ENCODE peak calls at places on chromosomes 4 and X, in ten cellular contexts. P is GM19239; D is AG04449; A is stimulated activated CD8-positive, alpha-beta memory T cell treated with anti-CD3 and anti-CD28 coated beads, Interleukin-7, amount 100 ng/mL, for 1 hour; F is Peyer's patch; O is esophagus squamous epithelium; I is body of pancreas; Y is activated CD4-positive, alpha-beta T cell treated with anti-CD3 and anti-CD28 coated beads, Interleukin-2, amount 50 U/mL, for 24 hours; N is NCI-H1436; S is choroid plexus epithelial cell. B is an unnamed sample.

GRCh38 chr4:184097240-184097619 is 120.4 kb downstream of the ENPP6 start:
- DNase-seq in O (no peak), P (peak; percentile 25), I (no peak), N (no peak), A (no peak), D (no peak), Y (no peak), S (no peak), F (peak; percentile 59), B (peak; percentile 57)

GRCh38 chr4:161160718-161161117 is 1003.1 kb downstream of the FSTL5 start:
- DNase-seq in I (no peak), N (no peak), S (no peak), Y (no peak), D (no peak), P (no peak), F (no peak), O (no peak), A (no peak), B (no peak)

GRCh38 chr4:52869196-52869595 is 7.1 kb downstream of the RASL11B start:
- DNase-seq in A (no peak), D (no peak), S (peak; percentile 28), P (no peak), N (no peak), I (no peak), Y (no peak), F (no peak), O (no peak), B (no peak)

GRCh38 chrX:17580529-17581155 is 156.7 kb upstream of the SCML1 start:
- DNase-seq in A (no peak), Y (no peak), I (no peak), F (no peak), S (peak; percentile 83), P (no peak), O (no peak), D (peak; percentile 69), N (no peak), B (no peak)

GRCh38 chr4:59127748-59128147 is 2017.6 kb upstream of the IGFBP7 start:
- DNase-seq in F (no peak), I (no peak), S (no peak), D (no peak), Y (no peak), A (no peak), N (peak; percentile 8), P (no peak), O (no peak), B (no peak)

GRCh38 chr4:58093352-58093751 is 983.2 kb upstream of the IGFBP7 start:
- DNase-seq in A (no peak), I (no peak), N (no peak), F (no peak), P (no peak), Y (no peak), D (no peak), O (no peak), S (no peak), B (no peak)

GRCh38 chrX:37926700-37927099 is 79.3 kb upstream of the DYNLT3 start:
- DNase-seq in A (no peak), P (no peak), S (peak; percentile 65), D (peak; percentile 0), N (no peak), I (no peak), O (no peak), Y (no peak), F (no peak), B (no peak)

GRCh38 chrX:130081421-130082045 is 28.8 kb downstream of the ELF4 start:
- DNase-seq in P (no peak), D (no peak), N (no peak), O (no peak), S (no peak), A (no peak), Y (no peak), I (no peak), F (no peak), B (no peak)

GRCh38 chr4:85825937-85826678 is 351.2 kb downstream of the ARHGAP24 start:
- DNase-seq in I (peak; percentile 67), A (no peak), S (peak; percentile 71), P (no peak), D (no peak), F (no peak), O (no peak), Y (no peak), N (peak; percentile 3), B (peak; percentile 67)

GRCh38 chr4:121951570-121952110 is at the start of gene TRPC3:
- DNase-seq in F (peak; percentile 54), I (peak; percentile 15), A (no peak), Y (peak; percentile 10), S (peak; percentile 16), D (no peak), P (peak; percentile 36), N (no peak), O (no peak), B (no peak)

GRCh38 chr4:154399259-154399974 is 92.2 kb downstream of the DCHS2 start:
- DNase-seq in D (no peak), O (no peak), I (no peak), F (no peak), Y (no peak), N (no peak), P (no peak), S (peak; percentile 68), A (no peak), B (no peak)

GRCh38 chrX:48942895-48943294 is 14.5 kb downstream of the OTUD5 start:
- DNase-seq in S (no peak), D (no peak), I (no peak), A (no peak), O (no peak), P (no peak), N (no peak), Y (no peak), F (no peak), B (no peak)

GRCh38 chrX:10045327-10046000 is 78.3 kb downstream of the CLDN34 start:
- DNase-seq in D (no peak), O (no peak), N (no peak), S (no peak), F (no peak), P (no peak), I (peak; percentile 52), Y (no peak), A (no peak), B (no peak)

GRCh38 chr4:33160126-33160525 is 2440.0 kb downstream of the PCDH7 start:
- DNase-seq in F (no peak), I (no peak), N (no peak), D (no peak), S (peak; percentile 47), P (no peak), A (no peak), Y (no peak), O (no peak), B (peak; percentile 59)

GRCh38 chrX:129495941-129496340 is 27.3 kb downstream of the SMARCA1 start:
- DNase-seq in O (no peak), F (no peak), D (no peak), I (no peak), N (no peak), A (no peak), S (peak; percentile 40), Y (no peak), P (no peak), B (no peak)

GRCh38 chr4:188106454-188106853 is 2.9 kb downstream of the TRIML2 start:
- DNase-seq in F (no peak), P (no peak), S (no peak), D (no peak), Y (no peak), A (no peak), O (no peak), I (no peak), N (no peak), B (no peak)

GRCh38 chrX:81121513-81122363 is 80.0 kb downstream of the HMGN5 start:
- DNase-seq in O (peak; percentile 30), N (no peak), I (peak; percentile 90), P (peak; percentile 30), A (peak; percentile 68), F (peak; percentile 90), S (peak; percentile 95), Y (peak; percentile 70), D (peak; percentile 45), B (peak; percentile 93)

GRCh38 chr4:8821151-8821950 is 50.3 kb downstream of the HMX1 start:
- DNase-seq in F (no peak), D (no peak), A (no peak), O (no peak), Y (no peak), I (no peak), S (no peak), N (no peak), P (no peak), B (peak; percentile 36)

GRCh38 chrX:19593684-19594083 is 78.4 kb upstream of the MAP3K15 start:
- DNase-seq in O (no peak), A (no peak), D (no peak), N (peak; percentile 15), P (no peak), S (peak; percentile 68), Y (no peak), I (no peak), F (no peak), B (no peak)

GRCh38 chrX:132591719-132592275 is 103.0 kb upstream of the MBNL3 start:
- DNase-seq in S (no peak), D (no peak), I (no peak), F (no peak), N (peak; percentile 96), A (no peak), Y (no peak), O (no peak), P (no peak), B (no peak)

GRCh38 chrX:71910526-71911022 is at the start of gene NHSL2:
- DNase-seq in S (no peak), P (no peak), A (no peak), F (no peak), Y (no peak), D (no peak), I (no peak), N (peak; percentile 4), O (no peak), B (no peak)

GRCh38 chrX:153643431-153644351 is 3.3 kb upstream of the DUSP9 start:
- DNase-seq in Y (no peak), O (no peak), P (no peak), F (peak; percentile 49), I (no peak), A (no peak), D (no peak), S (no peak), N (no peak), B (peak; percentile 31)

GRCh38 chr4:17336524-17336941 is 175.4 kb downstream of the QDPR start:
- DNase-seq in S (no peak), F (no peak), O (no peak), I (peak; percentile 11), D (no peak), P (no peak), N (no peak), Y (peak; percentile 37), A (peak; percentile 27), B (no peak)

B was measured in left lobe of liver.